ENCODE peak calls at places on chromosomes 12 and 14, in six cellular contexts. K is right atrium auricular region, P is tibial nerve, W is Panc1, G is HepG2, F is upper lobe of right lung. E is an unnamed sample. For H3K4me1, the result is how much of the 10 kb centered on the place peaks cover.

GRCh38 chr12:4824415-4824814 is 85.3 kb upstream of the KCNA1 start:
- DNase-seq in P (no peak), G (no peak), K (no peak), W (no peak), F (no peak), E (no peak)

GRCh38 chr14:28902930-28903329 is 136.3 kb downstream of the FOXG1 start:
- DNase-seq in K (no peak), W (no peak), G (no peak), P (no peak), F (no peak), E (no peak)

GRCh38 chr12:3135522-3136461 is 58.6 kb downstream of the TSPAN9 start:
- DNase-seq in W (peak), G (peak), P (no peak), F (no peak), K (no peak), E (peak)

GRCh38 chr14:85688024-85688423 is 158.1 kb downstream of the FLRT2 start:
- DNase-seq in G (no peak), F (no peak), W (no peak), P (no peak), K (no peak), E (no peak)

GRCh38 chr14:31206536-31207286 is 882 bp downstream of the HECTD1 start:
- DNase-seq in P (no peak), F (no peak), G (peak), K (no peak), W (no peak), E (peak)

GRCh38 chr12:110688446-110689001 is 391 bp downstream of the HVCN1 start:
- DNase-seq in W (no peak), G (no peak), K (no peak), F (no peak), P (no peak), E (no peak)

GRCh38 chr14:48536318-48536717 is 860.9 kb upstream of the MDGA2 start:
- DNase-seq in P (no peak), K (no peak), W (no peak), G (peak), F (no peak), E (no peak)

GRCh38 chr12:57221169-57221917 is 4.7 kb downstream of the NXPH4 start:
- DNase-seq in K (no peak), W (no peak), P (no peak), G (no peak), F (no peak), E (no peak)

GRCh38 chr14:104967414-104968152 is 10.6 kb downstream of the AHNAK2 start:
- DNase-seq in K (peak), F (peak), G (no peak), P (no peak), W (no peak), E (peak)

GRCh38 chr14:102464006-102464405 is 45.6 kb downstream of the ANKRD9 start:
- DNase-seq in G (no peak), W (no peak), K (no peak), P (no peak), F (no peak), E (no peak)

GRCh38 chr14:65286443-65286842 is 126.1 kb upstream of the FUT8 start:
- DNase-seq in W (no peak), F (no peak), G (peak), K (no peak), P (no peak), E (no peak)

GRCh38 chr14:29925106-29925722 is 2.4 kb downstream of the PRKD1 start:
- DNase-seq in K (no peak), F (no peak), W (no peak), G (no peak), P (no peak), E (no peak)

GRCh38 chr14:22808388-22809209 is 6.6 kb downstream of the SLC7A7 start:
- DNase-seq in G (peak), K (no peak), W (no peak), P (no peak), F (peak), E (no peak)

GRCh38 chr12:1839956-1840550 is 19.7 kb downstream of the LRTM2 start:
- DNase-seq in G (peak), K (no peak), W (no peak), F (no peak), P (no peak), E (no peak)

GRCh38 chr12:16100206-16100605 is 177.3 kb downstream of the SLC15A5 start:
- DNase-seq in G (no peak), F (no peak), P (no peak), W (no peak), K (no peak), E (no peak)

GRCh38 chr12:115597157-115597712 is 680.3 kb downstream of the MED13L start:
- DNase-seq in G (peak), W (no peak), P (no peak), F (no peak), K (no peak), E (no peak)

GRCh38 chr12:12807970-12808702 is 5.0 kb upstream of the DDX47 start:
- DNase-seq in P (no peak), F (no peak), G (no peak), W (no peak), K (peak), E (no peak)

GRCh38 chr12:19779393-19780056 is 340.2 kb downstream of the AEBP2 start:
- DNase-seq in K (no peak), W (no peak), G (no peak), P (no peak), F (no peak), E (no peak)

GRCh38 chr14:73461478-73462077 is 3.2 kb upstream of the NUMB start:
- DNase-seq in K (peak), W (no peak), F (no peak), G (no peak), P (no peak), E (no peak)

GRCh38 chr12:109150124-109150640 is 33.8 kb downstream of the ACACB start:
- DNase-seq in W (no peak), P (no peak), G (no peak), F (no peak), K (no peak), E (no peak)

GRCh38 chr12:75825686-75826085 is 205.9 kb downstream of the PHLDA1 start:
- DNase-seq in G (no peak), P (no peak), F (no peak), K (no peak), W (no peak), E (no peak)

GRCh38 chr14:64971890-64972785 is at the start of gene RAB15:
- DNase-seq in W (no peak), P (no peak), G (no peak), F (peak), K (no peak), E (no peak)

GRCh38 chr14:63178912-63179311 is 25.3 kb upstream of the RHOJ start:
- DNase-seq in G (no peak), F (no peak), W (no peak), K (no peak), P (no peak), E (no peak)

GRCh38 chr12:18749381-18749957 is 11.6 kb downstream of the CAPZA3 start:
- DNase-seq in F (no peak), P (no peak), K (no peak), W (no peak), G (no peak), E (no peak)

GRCh38 chr12:31227401-31227981 is 98.5 kb downstream of the SINHCAF start:
- DNase-seq in G (no peak), W (no peak), K (no peak), P (no peak), F (no peak), E (no peak)

DNA sequence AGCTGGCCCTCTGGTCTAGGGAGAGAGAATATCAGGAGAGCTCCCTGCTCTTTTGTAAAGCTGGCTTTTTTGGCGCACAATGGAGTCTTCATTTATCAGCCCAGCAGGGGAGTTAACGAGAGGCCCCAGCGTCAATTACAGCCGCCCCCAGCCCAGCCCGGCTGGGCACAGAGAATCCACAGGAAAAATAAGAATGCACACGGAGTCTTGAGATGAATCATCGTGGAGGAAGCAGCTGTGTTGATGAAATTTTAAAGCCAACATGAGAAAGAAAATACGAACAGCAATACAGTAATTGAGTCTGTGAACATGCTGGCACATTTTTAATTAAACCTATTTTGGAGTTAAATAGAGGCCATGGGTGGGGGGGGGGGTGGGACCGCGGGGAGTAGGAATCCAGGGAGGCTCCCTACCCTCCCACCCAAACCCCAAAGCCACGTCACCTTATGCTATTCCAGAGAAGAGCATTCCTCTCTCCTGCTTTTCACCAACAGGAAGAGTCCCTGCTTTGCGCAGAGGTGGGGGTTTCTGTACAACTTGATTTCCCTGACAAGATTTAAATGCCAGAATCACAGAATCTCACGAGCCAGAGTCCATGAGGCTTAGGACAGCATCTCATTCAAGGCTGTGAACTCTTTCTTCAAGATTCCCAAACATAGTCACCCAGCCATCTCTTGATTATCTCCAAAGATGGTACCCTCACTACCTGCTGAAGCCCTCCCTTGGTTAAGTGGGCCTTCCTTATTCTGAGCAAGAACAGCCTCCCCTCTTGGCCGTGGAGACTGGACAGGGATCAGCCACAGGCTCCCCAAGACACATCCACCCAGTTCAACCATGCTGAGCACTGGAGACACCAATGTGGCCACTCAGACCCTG is 50.2 kb downstream of the CCNK start:
- DNase-seq in W (no peak), K (no peak), F (no peak), G (no peak), P (no peak), E (no peak)
- TF ChIP-seq CTCF in W (no peak), K (no peak), F (no peak), G (no peak), P (no peak), E (no peak)

DNA sequence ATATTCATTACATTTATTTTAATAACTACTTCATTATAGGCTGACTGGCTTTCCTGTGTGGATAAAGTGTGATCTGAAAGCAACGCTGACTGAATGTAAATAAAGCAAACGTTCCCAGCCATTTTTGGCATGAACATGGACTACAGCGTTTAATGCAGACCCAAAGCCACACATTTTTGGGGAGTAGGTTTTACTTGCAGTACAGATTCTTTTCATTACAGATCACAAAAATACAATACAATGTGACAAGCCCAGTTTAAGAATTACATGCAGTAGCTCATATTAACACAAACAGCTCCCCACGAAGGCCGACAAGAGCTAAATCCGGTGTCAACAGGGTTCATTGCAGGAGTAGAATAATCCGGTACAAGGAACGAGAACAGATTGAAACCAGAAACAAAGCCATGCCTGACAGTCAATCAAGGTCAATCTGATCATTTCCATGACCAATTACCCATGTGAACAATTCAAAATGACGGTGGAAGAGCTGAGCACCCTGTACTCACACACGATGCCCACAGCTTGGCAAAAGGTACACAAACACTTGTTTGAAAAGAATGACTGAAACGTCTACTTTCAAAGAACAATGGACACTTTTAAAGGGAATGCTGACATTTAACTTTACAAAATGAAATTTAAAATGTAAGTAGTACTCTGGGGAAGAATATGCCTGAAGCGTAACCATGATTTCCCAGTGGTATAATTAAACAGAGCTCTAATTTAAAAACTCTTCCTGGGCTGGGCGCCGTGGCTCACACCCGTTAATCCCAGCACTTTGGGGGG is 5.3 kb downstream of the BAG5 start:
- DNase-seq in P (no peak), W (no peak), G (no peak), K (no peak), F (no peak), E (no peak)
- H3K4me1 ChIP-seq in P (under half), W (half or more), G (under half), K (under half), F (half or more), E (half or more)

GRCh38 chr12:42589465-42590323 is at the start of gene PRICKLE1:
- DNase-seq in P (no peak), W (no peak), F (peak), G (no peak), K (no peak), E (no peak)
- H3K27ac ChIP-seq in P (peak), W (peak), F (peak), G (no peak), K (peak), E (peak)

DNA sequence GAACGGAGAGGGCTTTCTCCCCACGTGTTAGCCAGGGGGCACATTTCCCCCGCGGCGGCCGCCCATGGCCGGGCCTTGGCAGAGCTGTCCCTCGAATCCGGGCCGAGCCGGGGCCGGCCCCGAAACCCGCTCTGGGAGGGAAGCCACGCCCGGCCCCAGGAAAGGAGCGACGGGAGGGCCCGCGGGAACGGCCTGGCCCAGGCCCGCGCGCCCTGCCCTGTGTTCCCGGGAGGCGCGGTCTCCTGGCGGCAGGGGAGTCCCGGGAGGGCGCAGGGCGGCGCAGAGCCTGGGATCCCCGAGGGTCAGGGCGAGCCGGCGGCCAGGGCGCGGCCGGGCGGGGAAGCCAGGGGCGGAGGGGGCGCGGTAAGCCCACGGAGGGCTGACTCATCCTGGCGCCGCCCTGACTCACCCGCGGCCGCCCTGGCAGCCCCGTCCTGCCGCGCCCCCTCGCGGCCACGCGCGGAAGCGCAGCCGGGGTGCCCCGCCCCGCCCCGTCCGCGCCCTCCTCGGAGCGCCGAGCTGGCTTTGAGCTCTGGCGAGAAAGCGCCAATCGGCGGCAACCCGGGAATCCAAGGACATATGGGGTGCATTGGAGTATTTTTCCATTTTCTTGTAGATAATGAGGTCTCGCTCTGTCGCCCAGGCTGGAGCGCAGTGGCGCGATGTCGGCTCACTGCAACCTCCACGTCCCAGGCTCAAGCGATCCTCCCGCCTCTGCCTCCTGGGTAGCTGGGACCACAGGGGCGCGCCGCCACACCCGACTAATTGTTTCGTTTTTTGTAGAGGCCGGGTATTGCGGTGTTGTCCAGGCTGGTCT is 31.8 kb upstream of the PLEKHG6 start:
- DNase-seq in F (peak), K (peak), G (peak), W (no peak), P (peak), E (peak)
- TF ChIP-seq CTCF in F (peak), K (peak), G (peak), W (peak), P (peak), E (peak)

GRCh38 chr12:51837286-51837685 is 11.2 kb downstream of the FIGNL2 start:
- DNase-seq in G (no peak), W (no peak), F (no peak), K (no peak), P (no peak), E (no peak)

GRCh38 chr12:51834411-51834810 is 14.1 kb downstream of the FIGNL2 start:
- DNase-seq in F (no peak), W (no peak), P (no peak), K (no peak), G (no peak), E (no peak)

GRCh38 chr12:51838036-51838435 is 10.5 kb downstream of the FIGNL2 start:
- DNase-seq in P (no peak), F (no peak), W (no peak), G (no peak), K (no peak), E (no peak)

GRCh38 chr12:51836833-51837184 is 11.7 kb downstream of the FIGNL2 start:
- DNase-seq in P (no peak), W (no peak), F (no peak), K (no peak), G (no peak), E (no peak)

DNA sequence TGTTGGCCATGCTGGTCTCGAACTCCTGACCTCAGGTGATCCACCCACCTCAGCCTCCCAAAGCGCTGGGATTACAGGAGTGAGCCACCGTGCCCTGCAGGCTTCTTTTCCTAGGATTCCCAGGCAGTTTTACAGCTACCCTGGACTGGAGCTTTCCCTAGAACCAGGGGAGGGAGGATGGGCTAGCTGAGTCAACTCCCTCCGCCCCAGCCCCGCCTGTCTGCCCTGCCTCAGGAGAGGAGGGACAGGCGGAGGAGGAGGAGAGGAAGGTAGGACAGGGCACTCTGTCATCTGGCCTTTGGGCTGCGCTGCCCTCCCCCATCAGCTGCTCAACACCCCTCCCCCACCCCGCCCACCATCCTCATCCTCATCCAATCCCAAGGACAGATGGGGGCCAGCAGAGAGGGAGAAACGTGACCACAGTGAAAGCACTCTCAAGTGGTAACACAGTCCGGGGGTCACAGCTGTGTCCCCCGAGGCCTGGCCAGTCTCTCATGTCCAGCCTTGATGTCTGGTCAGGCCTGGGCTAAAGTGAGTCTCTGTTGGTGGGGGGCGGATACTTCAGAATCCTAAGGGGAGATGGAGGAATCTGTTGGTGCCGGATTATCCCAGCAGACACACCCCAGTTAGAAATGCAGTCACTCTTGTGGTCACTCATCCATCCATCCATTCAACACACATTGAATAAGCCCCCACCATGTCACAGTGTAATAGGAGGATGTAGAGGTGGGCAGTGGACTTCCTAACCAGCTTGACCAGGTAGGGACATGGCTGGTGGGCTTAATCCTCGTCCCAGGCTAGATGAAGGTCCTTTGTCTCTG is 12.3 kb downstream of the FIGNL2 start:
- DNase-seq in F (no peak), G (no peak), K (no peak), W (no peak), P (no peak), E (no peak)
- H3K4me1 ChIP-seq in F (under half), G (under half), K (under half), W (under half), P (under half), E (under half)

GRCh38 chr12:68286396-68286795 is 33.0 kb upstream of the IL22 start:
- DNase-seq in F (no peak), K (no peak), P (no peak), W (no peak), G (no peak), E (no peak)
- H3K27ac ChIP-seq in F (no peak), K (no peak), P (no peak), W (no peak), G (no peak), E (no peak)

GRCh38 chr14:87334997-87335675 is 657.8 kb downstream of the GALC start:
- DNase-seq in W (no peak), G (no peak), P (no peak), K (no peak), F (no peak), E (no peak)
- TF ChIP-seq CTCF in W (no peak), G (no peak), P (no peak), K (no peak), F (no peak), E (no peak)

GRCh38 chr12:56084958-56085543 is 5.1 kb downstream of the ERBB3 start:
- DNase-seq in K (no peak), G (no peak), W (no peak), P (no peak), F (no peak), E (no peak)

GRCh38 chr12:56082382-56082781 is 2.4 kb downstream of the ERBB3 start:
- DNase-seq in G (no peak), W (no peak), K (no peak), F (no peak), P (no peak), E (no peak)

GRCh38 chr12:56081393-56082347 is 1.7 kb downstream of the ERBB3 start:
- DNase-seq in G (peak), W (no peak), F (no peak), K (no peak), P (no peak), E (no peak)

GRCh38 chr12:56080556-56081138 is 682 bp downstream of the ERBB3 start:
- DNase-seq in G (peak), W (no peak), F (no peak), K (no peak), P (no peak), E (no peak)

GRCh38 chr12:56082967-56083366 is 3.0 kb downstream of the ERBB3 start:
- DNase-seq in P (no peak), K (no peak), F (no peak), G (peak), W (no peak), E (no peak)
- H3K4me1 ChIP-seq in P (under half), K (under half), F (under half), G (half or more), W (under half), E (under half)